ENCODE peak calls at places on chromosomes 16 and 17, in seven cellular contexts. One of them, this sample, is unnamed.

GRCh38 chr16:80300876-80301275 is 239.9 kb upstream of the DYNLRB2 start:
- DNase-seq in stomach: no peak
- DNase-seq in GM23338: no peak
- DNase-seq in sigmoid colon: no peak
- DNase-seq in Panc1: no peak
- DNase-seq in breast epithelium: no peak
- DNase-seq in K562: no peak
- DNase-seq in this sample: no peak

GRCh38 chr16:4240624-4241023 is 1.3 kb downstream of the SRL start:
- DNase-seq in stomach: no peak
- DNase-seq in GM23338: peak
- DNase-seq in sigmoid colon: no peak
- DNase-seq in Panc1: no peak
- DNase-seq in breast epithelium: no peak
- DNase-seq in K562: no peak
- DNase-seq in this sample: no peak

GRCh38 chr17:3983945-3984484 is 19.8 kb upstream of the ATP2A3 start:
- DNase-seq in stomach: no peak
- DNase-seq in GM23338: peak
- DNase-seq in sigmoid colon: no peak
- DNase-seq in Panc1: no peak
- DNase-seq in breast epithelium: no peak
- DNase-seq in K562: no peak
- DNase-seq in this sample: no peak

GRCh38 chr17:49223517-49224197 is 6.9 kb downstream of the PHOSPHO1 start:
- DNase-seq in stomach: peak
- DNase-seq in GM23338: peak
- DNase-seq in sigmoid colon: no peak
- DNase-seq in Panc1: no peak
- DNase-seq in breast epithelium: no peak
- DNase-seq in K562: peak
- DNase-seq in this sample: no peak

GRCh38 chr16:78311831-78312230 is 212.4 kb downstream of the WWOX start:
- DNase-seq in stomach: no peak
- DNase-seq in GM23338: no peak
- DNase-seq in sigmoid colon: no peak
- DNase-seq in Panc1: no peak
- DNase-seq in breast epithelium: no peak
- DNase-seq in K562: no peak
- DNase-seq in this sample: no peak

GRCh38 chr17:3535253-3535995 is 22.2 kb downstream of the TRPV3 start:
- DNase-seq in stomach: peak
- DNase-seq in GM23338: peak
- DNase-seq in sigmoid colon: no peak
- DNase-seq in Panc1: peak
- DNase-seq in breast epithelium: no peak
- DNase-seq in K562: peak
- DNase-seq in this sample: no peak

GRCh38 chr16:4623593-4623992 is 1.0 kb upstream of the MGRN1 start:
- DNase-seq in stomach: no peak
- DNase-seq in GM23338: no peak
- DNase-seq in sigmoid colon: no peak
- DNase-seq in Panc1: no peak
- DNase-seq in breast epithelium: no peak
- DNase-seq in K562: no peak
- DNase-seq in this sample: no peak

GRCh38 chr17:20157078-20157360 is 147.9 kb downstream of the SPECC1 start:
- DNase-seq in stomach: peak
- DNase-seq in GM23338: no peak
- DNase-seq in sigmoid colon: no peak
- DNase-seq in Panc1: no peak
- DNase-seq in breast epithelium: no peak
- DNase-seq in K562: no peak
- DNase-seq in this sample: no peak

GRCh38 chr16:84905965-84906460 is 86.2 kb downstream of the CRISPLD2 start:
- DNase-seq in stomach: no peak
- DNase-seq in GM23338: no peak
- DNase-seq in sigmoid colon: no peak
- DNase-seq in Panc1: no peak
- DNase-seq in breast epithelium: no peak
- DNase-seq in K562: no peak
- DNase-seq in this sample: no peak

GRCh38 chr16:58127033-58127556 is 2.1 kb downstream of the CFAP20 start:
- DNase-seq in stomach: no peak
- DNase-seq in GM23338: peak
- DNase-seq in sigmoid colon: no peak
- DNase-seq in Panc1: no peak
- DNase-seq in breast epithelium: no peak
- DNase-seq in K562: peak
- DNase-seq in this sample: peak

GRCh38 chr17:74283371-74283673 is 9.3 kb downstream of the DNAI2 start:
- DNase-seq in stomach: no peak
- DNase-seq in GM23338: no peak
- DNase-seq in sigmoid colon: no peak
- DNase-seq in Panc1: no peak
- DNase-seq in breast epithelium: no peak
- DNase-seq in K562: no peak
- DNase-seq in this sample: no peak

GRCh38 chr17:35947156-35947585 is 3.7 kb upstream of the LYZL6 start:
- DNase-seq in stomach: peak
- DNase-seq in GM23338: peak
- DNase-seq in sigmoid colon: no peak
- DNase-seq in Panc1: peak
- DNase-seq in breast epithelium: no peak
- DNase-seq in K562: peak
- DNase-seq in this sample: peak

GRCh38 chr17:17496189-17497064 is at the start of gene RASD1:
- DNase-seq in stomach: peak
- DNase-seq in GM23338: peak
- DNase-seq in sigmoid colon: peak
- DNase-seq in Panc1: peak
- DNase-seq in breast epithelium: peak
- DNase-seq in K562: peak
- DNase-seq in this sample: peak

GRCh38 chr17:63483655-63484575 is 7.1 kb downstream of the ACE start:
- DNase-seq in stomach: no peak
- DNase-seq in GM23338: no peak
- DNase-seq in sigmoid colon: no peak
- DNase-seq in Panc1: no peak
- DNase-seq in breast epithelium: no peak
- DNase-seq in K562: no peak
- DNase-seq in this sample: no peak

GRCh38 chr16:48542020-48542473 is 67.9 kb downstream of the N4BP1 start:
- DNase-seq in stomach: no peak
- DNase-seq in GM23338: peak
- DNase-seq in sigmoid colon: peak
- DNase-seq in Panc1: peak
- DNase-seq in breast epithelium: no peak
- DNase-seq in K562: no peak
- DNase-seq in this sample: peak

GRCh38 chr16:17927015-17927414 is 409.5 kb downstream of the NPIPA8 start:
- DNase-seq in stomach: no peak
- DNase-seq in GM23338: no peak
- DNase-seq in sigmoid colon: no peak
- DNase-seq in Panc1: no peak
- DNase-seq in breast epithelium: no peak
- DNase-seq in K562: no peak
- DNase-seq in this sample: no peak

GRCh38 chr17:56521439-56522141 is 71.9 kb upstream of the NOG start:
- DNase-seq in stomach: no peak
- DNase-seq in GM23338: peak
- DNase-seq in sigmoid colon: no peak
- DNase-seq in Panc1: no peak
- DNase-seq in breast epithelium: no peak
- DNase-seq in K562: no peak
- DNase-seq in this sample: no peak

GRCh38 chr17:62818491-62818890 is 10.4 kb upstream of the MARCHF10 start:
- DNase-seq in stomach: no peak
- DNase-seq in GM23338: no peak
- DNase-seq in sigmoid colon: no peak
- DNase-seq in Panc1: no peak
- DNase-seq in breast epithelium: no peak
- DNase-seq in K562: no peak
- DNase-seq in this sample: no peak

GRCh38 chr17:77470330-77470786 is 329.6 kb downstream of the SEC14L1 start:
- DNase-seq in stomach: no peak
- DNase-seq in GM23338: no peak
- DNase-seq in sigmoid colon: no peak
- DNase-seq in Panc1: no peak
- DNase-seq in breast epithelium: no peak
- DNase-seq in K562: no peak
- DNase-seq in this sample: no peak
- TF ChIP-seq POLR2AphosphoS5 in stomach: no peak
- TF ChIP-seq POLR2AphosphoS5 in GM23338: no peak
- TF ChIP-seq POLR2AphosphoS5 in sigmoid colon: no peak
- TF ChIP-seq POLR2AphosphoS5 in Panc1: no peak
- TF ChIP-seq POLR2AphosphoS5 in breast epithelium: no peak
- TF ChIP-seq POLR2AphosphoS5 in K562: no peak
- TF ChIP-seq POLR2AphosphoS5 in this sample: no peak

DNA sequence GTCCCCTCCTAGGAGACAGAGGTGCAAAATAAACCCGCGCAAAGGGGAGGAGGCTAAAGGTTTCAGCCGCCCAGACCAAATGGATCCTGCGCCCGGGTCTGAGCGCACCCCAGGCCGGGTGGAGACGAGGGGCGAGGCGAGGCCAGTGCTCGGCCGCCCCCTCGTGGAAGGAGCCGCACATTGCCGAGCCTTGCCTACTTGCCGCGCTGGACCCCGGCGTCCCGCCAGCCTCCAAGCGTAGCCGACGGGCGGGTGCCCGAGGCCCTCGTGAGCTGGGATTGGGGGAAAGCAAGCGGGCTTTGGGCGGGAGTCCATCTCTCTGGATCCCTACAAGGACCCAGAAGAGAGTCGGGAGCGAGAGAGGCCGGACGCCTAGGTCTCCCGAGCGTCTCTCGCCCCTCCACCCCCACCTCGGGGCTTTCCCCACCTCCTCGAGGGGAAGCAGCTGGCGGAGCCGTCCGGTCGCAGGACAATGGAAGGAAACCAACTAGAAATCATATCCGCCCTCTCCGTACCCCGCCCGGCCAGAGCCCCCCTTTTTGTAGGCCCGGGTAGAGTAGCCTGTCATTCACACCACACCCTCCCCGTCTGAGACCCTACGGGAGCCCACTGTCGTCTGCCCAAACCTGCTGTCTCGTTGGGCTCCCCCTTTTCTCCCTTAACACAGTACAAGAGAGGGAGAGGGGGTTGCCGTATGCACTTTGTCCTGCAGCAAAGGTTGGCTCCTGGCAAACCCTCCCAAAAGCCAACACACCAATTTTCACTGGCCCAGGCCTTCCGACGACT is 664 bp upstream of the BCL6B start:
- DNase-seq in stomach: peak
- DNase-seq in GM23338: peak
- DNase-seq in sigmoid colon: peak
- DNase-seq in Panc1: no peak
- DNase-seq in breast epithelium: peak
- DNase-seq in K562: peak
- DNase-seq in this sample: peak
- TF ChIP-seq CTCF in stomach: peak
- TF ChIP-seq CTCF in GM23338: peak
- TF ChIP-seq CTCF in sigmoid colon: peak
- TF ChIP-seq CTCF in Panc1: peak
- TF ChIP-seq CTCF in breast epithelium: peak
- TF ChIP-seq CTCF in K562: peak
- TF ChIP-seq CTCF in this sample: peak

GRCh38 chr17:9116861-9117568 is 95.7 kb downstream of the NTN1 start:
- DNase-seq in stomach: no peak
- DNase-seq in GM23338: no peak
- DNase-seq in sigmoid colon: peak
- DNase-seq in Panc1: no peak
- DNase-seq in breast epithelium: no peak
- DNase-seq in K562: no peak
- DNase-seq in this sample: no peak

GRCh38 chr17:9120471-9120870 is 99.2 kb downstream of the NTN1 start:
- DNase-seq in stomach: no peak
- DNase-seq in GM23338: peak
- DNase-seq in sigmoid colon: peak
- DNase-seq in Panc1: no peak
- DNase-seq in breast epithelium: no peak
- DNase-seq in K562: peak
- DNase-seq in this sample: no peak

GRCh38 chr17:9116311-9116820 is 95.1 kb downstream of the NTN1 start:
- DNase-seq in stomach: no peak
- DNase-seq in GM23338: no peak
- DNase-seq in sigmoid colon: peak
- DNase-seq in Panc1: no peak
- DNase-seq in breast epithelium: no peak
- DNase-seq in K562: no peak
- DNase-seq in this sample: no peak

GRCh38 chr17:9110501-9110900 is 89.2 kb downstream of the NTN1 start:
- DNase-seq in stomach: no peak
- DNase-seq in GM23338: no peak
- DNase-seq in sigmoid colon: no peak
- DNase-seq in Panc1: no peak
- DNase-seq in breast epithelium: no peak
- DNase-seq in K562: no peak
- DNase-seq in this sample: no peak

GRCh38 chr17:9115446-9116265 is 94.3 kb downstream of the NTN1 start:
- DNase-seq in stomach: peak
- DNase-seq in GM23338: peak
- DNase-seq in sigmoid colon: peak
- DNase-seq in Panc1: no peak
- DNase-seq in breast epithelium: no peak
- DNase-seq in K562: peak
- DNase-seq in this sample: no peak
- TF ChIP-seq POLR2AphosphoS5 in stomach: peak
- TF ChIP-seq POLR2AphosphoS5 in GM23338: no peak
- TF ChIP-seq POLR2AphosphoS5 in sigmoid colon: peak
- TF ChIP-seq POLR2AphosphoS5 in Panc1: no peak
- TF ChIP-seq POLR2AphosphoS5 in breast epithelium: no peak
- TF ChIP-seq POLR2AphosphoS5 in K562: no peak
- TF ChIP-seq POLR2AphosphoS5 in this sample: no peak

DNA sequence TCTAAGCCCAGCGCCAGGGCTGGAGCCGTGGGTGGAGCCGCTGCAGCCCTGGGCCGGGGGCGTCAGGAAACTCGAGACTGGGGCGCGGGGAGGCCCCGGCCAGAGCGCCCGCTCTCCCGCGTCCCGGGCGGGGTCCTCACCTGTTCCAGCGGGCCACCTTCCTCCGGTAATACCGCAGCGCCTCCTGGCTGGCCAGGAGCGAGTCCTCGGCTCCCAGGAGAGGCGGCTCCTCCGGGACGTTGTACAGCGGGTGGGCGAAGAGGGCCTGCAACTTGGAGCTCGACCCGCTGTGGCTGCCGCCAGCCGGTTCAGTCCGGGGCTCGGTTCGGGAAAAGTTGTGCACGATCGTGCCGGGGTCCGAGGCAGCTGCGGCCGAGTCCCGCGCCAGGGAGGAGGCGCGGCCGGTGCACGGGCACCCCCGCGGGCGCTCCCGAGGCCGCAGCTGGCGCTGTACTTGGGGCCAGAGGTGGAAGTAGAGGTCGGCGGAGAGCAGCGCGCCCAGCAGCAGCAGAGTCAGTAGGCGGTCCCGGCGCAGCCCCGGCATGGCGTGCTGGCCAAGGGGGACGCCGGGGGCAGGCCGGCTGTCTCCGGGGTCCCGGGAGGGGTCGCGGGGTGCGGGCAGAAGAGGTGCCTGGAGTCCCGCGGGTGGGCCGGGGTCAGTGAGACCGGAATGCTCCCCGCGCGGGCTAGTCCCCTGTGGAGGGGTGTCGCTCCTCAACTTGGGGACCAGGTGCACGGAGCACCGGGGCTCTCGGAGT is 865 bp downstream of the FAM20A start:
- DNase-seq in stomach: peak
- DNase-seq in GM23338: peak
- DNase-seq in sigmoid colon: no peak
- DNase-seq in Panc1: no peak
- DNase-seq in breast epithelium: no peak
- DNase-seq in K562: no peak
- DNase-seq in this sample: peak
- TF ChIP-seq CTCF in stomach: peak
- TF ChIP-seq CTCF in GM23338: peak
- TF ChIP-seq CTCF in sigmoid colon: no peak
- TF ChIP-seq CTCF in Panc1: peak
- TF ChIP-seq CTCF in breast epithelium: no peak
- TF ChIP-seq CTCF in K562: peak
- TF ChIP-seq CTCF in this sample: no peak

This sample was measured in HL-60.